ENCODE peak calls at places on chromosomes 13 and 19, in ten cellular contexts. One of them, this sample, is unnamed.

GRCh38 chr13:44668707-44669106 is 92.6 kb upstream of the TSC22D1 start:
- DNase-seq in foreskin fibroblast: peak
- DNase-seq in heart left ventricle: no peak
- DNase-seq in left lung: no peak
- DNase-seq in breast epithelium: no peak
- DNase-seq in cardiac muscle cell: no peak
- DNase-seq in left ventricle myocardium inferior: no peak
- DNase-seq in brain microvascular endothelial cell: no peak
- DNase-seq in dorsolateral prefrontal cortex: no peak
- DNase-seq in body of pancreas: no peak
- DNase-seq in this sample: no peak

GRCh38 chr13:32164622-32165268 is 133.2 kb downstream of the FRY start:
- DNase-seq in breast epithelium: no peak
- DNase-seq in left lung: no peak
- DNase-seq in left ventricle myocardium inferior: no peak
- DNase-seq in dorsolateral prefrontal cortex: no peak
- DNase-seq in cardiac muscle cell: peak
- DNase-seq in body of pancreas: peak
- DNase-seq in foreskin fibroblast: peak
- DNase-seq in heart left ventricle: no peak
- DNase-seq in brain microvascular endothelial cell: peak
- DNase-seq in this sample: no peak

GRCh38 chr13:108302279-108302678 is 32.8 kb downstream of the TNFSF13B start:
- DNase-seq in heart left ventricle: no peak
- DNase-seq in dorsolateral prefrontal cortex: no peak
- DNase-seq in foreskin fibroblast: no peak
- DNase-seq in brain microvascular endothelial cell: no peak
- DNase-seq in left ventricle myocardium inferior: no peak
- DNase-seq in body of pancreas: no peak
- DNase-seq in cardiac muscle cell: no peak
- DNase-seq in breast epithelium: no peak
- DNase-seq in left lung: no peak
- DNase-seq in this sample: no peak

GRCh38 chr19:14979136-14979497 is 547 bp downstream of the SLC1A6 start:
- DNase-seq in cardiac muscle cell: no peak
- DNase-seq in dorsolateral prefrontal cortex: no peak
- DNase-seq in brain microvascular endothelial cell: no peak
- DNase-seq in heart left ventricle: no peak
- DNase-seq in body of pancreas: no peak
- DNase-seq in breast epithelium: no peak
- DNase-seq in foreskin fibroblast: no peak
- DNase-seq in left lung: no peak
- DNase-seq in left ventricle myocardium inferior: no peak
- DNase-seq in this sample: no peak

GRCh38 chr19:42831221-42832019 is 48.1 kb downstream of the PSG1 start:
- DNase-seq in brain microvascular endothelial cell: no peak
- DNase-seq in cardiac muscle cell: no peak
- DNase-seq in foreskin fibroblast: no peak
- DNase-seq in body of pancreas: no peak
- DNase-seq in breast epithelium: no peak
- DNase-seq in heart left ventricle: no peak
- DNase-seq in dorsolateral prefrontal cortex: no peak
- DNase-seq in left lung: no peak
- DNase-seq in left ventricle myocardium inferior: no peak
- DNase-seq in this sample: no peak

GRCh38 chr13:48154671-48155070 is 59.8 kb upstream of the MED4 start:
- DNase-seq in left ventricle myocardium inferior: no peak
- DNase-seq in left lung: no peak
- DNase-seq in cardiac muscle cell: no peak
- DNase-seq in breast epithelium: no peak
- DNase-seq in dorsolateral prefrontal cortex: no peak
- DNase-seq in heart left ventricle: no peak
- DNase-seq in foreskin fibroblast: no peak
- DNase-seq in brain microvascular endothelial cell: no peak
- DNase-seq in body of pancreas: no peak
- DNase-seq in this sample: no peak

GRCh38 chr19:33814181-33815165 is 17.8 kb downstream of the KCTD15 start:
- DNase-seq in dorsolateral prefrontal cortex: no peak
- DNase-seq in brain microvascular endothelial cell: no peak
- DNase-seq in body of pancreas: no peak
- DNase-seq in breast epithelium: peak
- DNase-seq in heart left ventricle: peak
- DNase-seq in left lung: peak
- DNase-seq in cardiac muscle cell: no peak
- DNase-seq in foreskin fibroblast: no peak
- DNase-seq in left ventricle myocardium inferior: no peak
- DNase-seq in this sample: no peak

GRCh38 chr13:30477346-30478235 is 11.9 kb upstream of the HMGB1 start:
- DNase-seq in dorsolateral prefrontal cortex: no peak
- DNase-seq in heart left ventricle: no peak
- DNase-seq in body of pancreas: no peak
- DNase-seq in brain microvascular endothelial cell: no peak
- DNase-seq in cardiac muscle cell: no peak
- DNase-seq in left lung: no peak
- DNase-seq in left ventricle myocardium inferior: no peak
- DNase-seq in foreskin fibroblast: no peak
- DNase-seq in breast epithelium: no peak
- DNase-seq in this sample: no peak

GRCh38 chr19:55362990-55363716 is at the start of gene GARIN5B:
- DNase-seq in brain microvascular endothelial cell: no peak
- DNase-seq in left ventricle myocardium inferior: no peak
- DNase-seq in foreskin fibroblast: no peak
- DNase-seq in breast epithelium: no peak
- DNase-seq in cardiac muscle cell: no peak
- DNase-seq in dorsolateral prefrontal cortex: no peak
- DNase-seq in heart left ventricle: no peak
- DNase-seq in body of pancreas: no peak
- DNase-seq in left lung: no peak
- DNase-seq in this sample: no peak

GRCh38 chr19:7509625-7510024 is 6.3 kb upstream of the ZNF358 start:
- DNase-seq in left ventricle myocardium inferior: no peak
- DNase-seq in brain microvascular endothelial cell: no peak
- DNase-seq in dorsolateral prefrontal cortex: no peak
- DNase-seq in heart left ventricle: no peak
- DNase-seq in body of pancreas: no peak
- DNase-seq in breast epithelium: no peak
- DNase-seq in cardiac muscle cell: no peak
- DNase-seq in foreskin fibroblast: peak
- DNase-seq in left lung: no peak
- DNase-seq in this sample: no peak

DNA sequence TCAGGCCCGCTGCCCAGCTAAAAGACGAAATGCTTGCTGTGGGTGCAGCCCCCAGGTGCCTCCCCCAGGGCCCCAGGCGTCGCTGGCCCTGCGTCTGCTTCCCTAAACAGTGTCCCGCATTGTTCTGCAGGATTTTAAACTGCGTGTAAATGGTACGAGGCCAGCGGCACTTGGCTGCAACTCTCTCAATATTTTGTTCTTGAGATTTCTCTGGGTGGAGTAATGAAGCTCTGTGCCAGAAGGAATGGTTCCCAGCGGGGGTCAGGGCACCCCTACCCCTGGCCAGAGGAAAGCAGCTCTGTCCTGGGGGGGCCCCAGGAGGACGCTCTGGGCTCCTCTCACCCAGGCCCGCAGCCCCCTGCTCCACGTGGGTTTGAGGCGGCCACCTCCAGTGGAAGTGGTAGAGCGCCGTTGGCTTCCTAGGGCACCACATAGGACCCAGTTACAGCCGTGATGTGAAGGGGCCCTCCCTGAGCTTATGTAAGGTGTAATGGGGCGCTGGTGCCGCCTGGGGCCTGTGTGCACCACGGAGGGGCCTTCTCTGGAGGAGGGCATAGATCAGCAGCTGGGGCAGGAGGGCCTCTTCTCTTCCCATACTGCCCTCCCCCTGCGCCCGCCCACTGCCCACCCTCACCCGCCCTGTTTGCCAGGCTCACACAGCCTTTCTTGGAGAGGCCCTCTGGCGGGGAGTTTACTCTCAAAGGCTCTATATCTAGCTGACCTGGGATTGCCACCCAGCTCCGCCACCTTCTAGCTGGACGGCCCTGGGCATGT is 19.8 kb downstream of the PAK4 start:
- DNase-seq in left ventricle myocardium inferior: no peak
- DNase-seq in cardiac muscle cell: no peak
- DNase-seq in body of pancreas: peak
- DNase-seq in heart left ventricle: no peak
- DNase-seq in foreskin fibroblast: peak
- DNase-seq in brain microvascular endothelial cell: no peak
- DNase-seq in left lung: no peak
- DNase-seq in breast epithelium: no peak
- DNase-seq in dorsolateral prefrontal cortex: peak
- DNase-seq in this sample: peak
- H3K4me3 ChIP-seq in left ventricle myocardium inferior: peak
- H3K4me3 ChIP-seq in cardiac muscle cell: no peak
- H3K4me3 ChIP-seq in body of pancreas: no peak
- H3K4me3 ChIP-seq in heart left ventricle: peak
- H3K4me3 ChIP-seq in foreskin fibroblast: no peak
- H3K4me3 ChIP-seq in brain microvascular endothelial cell: no peak
- H3K4me3 ChIP-seq in left lung: no peak
- H3K4me3 ChIP-seq in breast epithelium: peak
- H3K4me3 ChIP-seq in dorsolateral prefrontal cortex: peak
- H3K4me3 ChIP-seq in this sample: no peak

DNA sequence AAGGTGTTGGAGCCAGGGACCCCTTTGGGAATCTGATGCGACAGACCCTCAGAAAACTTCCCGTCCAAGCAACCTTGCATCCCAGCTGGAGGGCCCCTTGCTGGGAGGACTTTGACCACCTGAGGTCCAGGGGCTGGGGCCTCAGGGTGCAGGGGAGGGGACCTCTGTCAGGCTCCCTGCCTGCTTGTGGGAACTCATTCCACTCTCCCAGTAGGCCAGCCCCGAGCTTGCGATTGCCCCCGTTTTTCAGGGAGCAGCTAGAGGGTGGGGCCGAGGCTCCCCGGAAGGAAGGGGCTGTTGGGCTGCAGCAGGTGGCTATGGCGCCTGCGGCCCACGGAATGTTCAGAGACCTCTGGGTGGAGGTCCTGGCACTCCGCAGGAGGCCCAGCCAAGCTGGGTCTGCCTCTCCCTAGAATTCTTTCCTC is 2.8 kb downstream of the GNA11 start:
- DNase-seq in left lung: no peak
- DNase-seq in left ventricle myocardium inferior: no peak
- DNase-seq in cardiac muscle cell: no peak
- DNase-seq in breast epithelium: no peak
- DNase-seq in heart left ventricle: peak
- DNase-seq in brain microvascular endothelial cell: no peak
- DNase-seq in foreskin fibroblast: no peak
- DNase-seq in dorsolateral prefrontal cortex: no peak
- DNase-seq in body of pancreas: no peak
- DNase-seq in this sample: no peak
- H3K4me3 ChIP-seq in left lung: peak
- H3K4me3 ChIP-seq in left ventricle myocardium inferior: peak
- H3K4me3 ChIP-seq in cardiac muscle cell: no peak
- H3K4me3 ChIP-seq in breast epithelium: peak
- H3K4me3 ChIP-seq in heart left ventricle: peak
- H3K4me3 ChIP-seq in brain microvascular endothelial cell: no peak
- H3K4me3 ChIP-seq in foreskin fibroblast: no peak
- H3K4me3 ChIP-seq in dorsolateral prefrontal cortex: peak
- H3K4me3 ChIP-seq in body of pancreas: no peak
- H3K4me3 ChIP-seq in this sample: peak

GRCh38 chr13:93775507-93776108 is 549.0 kb downstream of the GPC6 start:
- DNase-seq in brain microvascular endothelial cell: peak
- DNase-seq in dorsolateral prefrontal cortex: no peak
- DNase-seq in heart left ventricle: no peak
- DNase-seq in foreskin fibroblast: peak
- DNase-seq in left ventricle myocardium inferior: no peak
- DNase-seq in left lung: no peak
- DNase-seq in cardiac muscle cell: peak
- DNase-seq in breast epithelium: no peak
- DNase-seq in body of pancreas: no peak
- DNase-seq in this sample: no peak
- H3K4me3 ChIP-seq in brain microvascular endothelial cell: no peak
- H3K4me3 ChIP-seq in dorsolateral prefrontal cortex: no peak
- H3K4me3 ChIP-seq in heart left ventricle: no peak
- H3K4me3 ChIP-seq in foreskin fibroblast: no peak
- H3K4me3 ChIP-seq in left ventricle myocardium inferior: no peak
- H3K4me3 ChIP-seq in left lung: no peak
- H3K4me3 ChIP-seq in cardiac muscle cell: no peak
- H3K4me3 ChIP-seq in breast epithelium: no peak
- H3K4me3 ChIP-seq in body of pancreas: no peak
- H3K4me3 ChIP-seq in this sample: no peak

GRCh38 chr19:16638666-16639065 is 10.7 kb upstream of the MED26 start:
- DNase-seq in breast epithelium: no peak
- DNase-seq in brain microvascular endothelial cell: no peak
- DNase-seq in cardiac muscle cell: no peak
- DNase-seq in body of pancreas: no peak
- DNase-seq in foreskin fibroblast: no peak
- DNase-seq in heart left ventricle: no peak
- DNase-seq in left lung: no peak
- DNase-seq in dorsolateral prefrontal cortex: no peak
- DNase-seq in left ventricle myocardium inferior: no peak
- DNase-seq in this sample: no peak

GRCh38 chr19:16645140-16645539 is 14.8 kb downstream of the SMIM7 start:
- DNase-seq in left lung: no peak
- DNase-seq in cardiac muscle cell: no peak
- DNase-seq in body of pancreas: no peak
- DNase-seq in foreskin fibroblast: no peak
- DNase-seq in dorsolateral prefrontal cortex: peak
- DNase-seq in left ventricle myocardium inferior: no peak
- DNase-seq in breast epithelium: no peak
- DNase-seq in brain microvascular endothelial cell: no peak
- DNase-seq in heart left ventricle: no peak
- DNase-seq in this sample: no peak

GRCh38 chr19:16637535-16637934 is 9.5 kb upstream of the MED26 start:
- DNase-seq in breast epithelium: no peak
- DNase-seq in dorsolateral prefrontal cortex: no peak
- DNase-seq in heart left ventricle: no peak
- DNase-seq in left ventricle myocardium inferior: no peak
- DNase-seq in cardiac muscle cell: no peak
- DNase-seq in foreskin fibroblast: peak
- DNase-seq in left lung: no peak
- DNase-seq in brain microvascular endothelial cell: no peak
- DNase-seq in body of pancreas: no peak
- DNase-seq in this sample: no peak

GRCh38 chr19:16640951-16641350 is 12.9 kb upstream of the MED26 start:
- DNase-seq in heart left ventricle: no peak
- DNase-seq in left ventricle myocardium inferior: no peak
- DNase-seq in foreskin fibroblast: no peak
- DNase-seq in left lung: no peak
- DNase-seq in body of pancreas: no peak
- DNase-seq in cardiac muscle cell: no peak
- DNase-seq in breast epithelium: no peak
- DNase-seq in dorsolateral prefrontal cortex: no peak
- DNase-seq in brain microvascular endothelial cell: no peak
- DNase-seq in this sample: no peak

DNA sequence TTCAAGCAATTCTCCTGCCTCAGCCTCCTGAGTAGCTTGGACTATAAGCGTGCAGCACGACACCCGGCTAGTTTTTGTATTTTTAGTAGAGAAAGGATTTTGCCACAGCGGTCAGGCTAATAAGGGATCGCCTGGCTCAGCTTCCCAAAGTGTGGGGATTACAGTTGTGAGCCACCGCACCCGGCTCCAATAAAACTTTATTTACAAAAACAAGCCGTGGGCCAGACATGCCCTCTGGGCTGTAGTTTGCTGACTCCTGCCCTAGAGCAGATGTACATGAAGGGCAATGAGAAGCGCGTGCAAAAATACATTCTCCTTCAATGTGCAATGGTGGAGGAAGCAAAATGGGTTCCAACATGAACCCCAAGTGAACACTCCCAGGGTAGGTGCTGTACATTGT is 13.7 kb upstream of the MED26 start:
- DNase-seq in dorsolateral prefrontal cortex: no peak
- DNase-seq in left lung: no peak
- DNase-seq in cardiac muscle cell: no peak
- DNase-seq in brain microvascular endothelial cell: no peak
- DNase-seq in body of pancreas: no peak
- DNase-seq in foreskin fibroblast: no peak
- DNase-seq in left ventricle myocardium inferior: no peak
- DNase-seq in heart left ventricle: no peak
- DNase-seq in breast epithelium: no peak
- DNase-seq in this sample: no peak
- H3K4me3 ChIP-seq in dorsolateral prefrontal cortex: no peak
- H3K4me3 ChIP-seq in left lung: no peak
- H3K4me3 ChIP-seq in cardiac muscle cell: no peak
- H3K4me3 ChIP-seq in brain microvascular endothelial cell: no peak
- H3K4me3 ChIP-seq in body of pancreas: no peak
- H3K4me3 ChIP-seq in foreskin fibroblast: no peak
- H3K4me3 ChIP-seq in left ventricle myocardium inferior: no peak
- H3K4me3 ChIP-seq in heart left ventricle: no peak
- H3K4me3 ChIP-seq in breast epithelium: no peak
- H3K4me3 ChIP-seq in this sample: no peak

This sample was measured in ovary.